ENCODE peak calls at places on chromosomes 11 and 22, in five cellular contexts. C, Q, O, S and G are unnamed samples. For H3K4me1, the result is how much of the 10 kb centered on the place peaks cover.

GRCh38 chr11:101321222-101321621 is 191.6 kb upstream of the PGR start:
- DNase-seq in Q (no peak), C (peak), O (no peak), S (peak), G (peak)

GRCh38 chr11:6505577-6506240 is 8.6 kb downstream of the DNHD1 start:
- DNase-seq in O (peak), C (peak), Q (no peak), S (peak), G (no peak)

GRCh38 chr11:127052420-127052819 is 51.9 kb upstream of the KIRREL3 start:
- DNase-seq in C (peak), Q (no peak), S (peak), O (no peak), G (no peak)

GRCh38 chr11:46446343-46446751 is 54.8 kb upstream of the CHRM4 start:
- DNase-seq in S (peak), Q (no peak), O (no peak), C (no peak), G (no peak)

GRCh38 chr11:83544871-83545270 is 258.7 kb upstream of the CCDC90B start:
- DNase-seq in S (no peak), Q (no peak), O (no peak), C (no peak), G (no peak)

GRCh38 chr11:12052676-12053605 is 44.5 kb upstream of the DKK3 start:
- DNase-seq in C (no peak), S (peak), Q (peak), O (no peak), G (no peak)

GRCh38 chr11:84289381-84289906 is 1003.3 kb upstream of the CCDC90B start:
- DNase-seq in S (no peak), C (no peak), Q (no peak), O (no peak), G (no peak)

GRCh38 chr11:14499178-14499559 is 442 bp downstream of the COPB1 start:
- DNase-seq in O (peak), S (peak), C (peak), Q (no peak), G (peak)

GRCh38 chr11:31236052-31236652 is 133.4 kb downstream of the DCDC1 start:
- DNase-seq in Q (no peak), C (no peak), O (no peak), S (no peak), G (no peak)

GRCh38 chr11:57368106-57368826 is 12.7 kb downstream of the PRG3 start:
- DNase-seq in C (no peak), S (no peak), Q (no peak), O (no peak), G (peak)

GRCh38 chr11:34209809-34210208 is 104.4 kb downstream of the NAT10 start:
- DNase-seq in O (no peak), S (peak), C (peak), Q (no peak), G (no peak)

GRCh38 chr11:34207487-34207886 is 102.1 kb downstream of the NAT10 start:
- DNase-seq in Q (no peak), O (no peak), C (no peak), S (no peak), G (no peak)

GRCh38 chr11:34205326-34206035 is 100.1 kb downstream of the NAT10 start:
- DNase-seq in S (no peak), Q (no peak), C (no peak), O (no peak), G (no peak)

GRCh38 chr11:34206598-34207300 is 101.3 kb downstream of the NAT10 start:
- DNase-seq in C (peak), S (no peak), Q (no peak), O (no peak), G (no peak)

GRCh38 chr11:34208266-34209135 is 103.1 kb downstream of the NAT10 start:
- DNase-seq in C (no peak), S (no peak), O (no peak), Q (no peak), G (no peak)
- H3K4me1 ChIP-seq in C (under half), S (under half), O (under half), Q (under half), G (under half)

GRCh38 chr11:40247023-40247422 is 1212.4 kb downstream of the LRRC4C start:
- DNase-seq in O (no peak), S (peak), Q (no peak), C (peak), G (no peak)

GRCh38 chr11:40235841-40236240 is 1223.6 kb downstream of the LRRC4C start:
- DNase-seq in Q (no peak), C (no peak), S (no peak), O (no peak), G (no peak)

GRCh38 chr11:40240284-40240683 is 1219.2 kb downstream of the LRRC4C start:
- DNase-seq in O (no peak), Q (no peak), C (no peak), S (no peak), G (no peak)

DNA sequence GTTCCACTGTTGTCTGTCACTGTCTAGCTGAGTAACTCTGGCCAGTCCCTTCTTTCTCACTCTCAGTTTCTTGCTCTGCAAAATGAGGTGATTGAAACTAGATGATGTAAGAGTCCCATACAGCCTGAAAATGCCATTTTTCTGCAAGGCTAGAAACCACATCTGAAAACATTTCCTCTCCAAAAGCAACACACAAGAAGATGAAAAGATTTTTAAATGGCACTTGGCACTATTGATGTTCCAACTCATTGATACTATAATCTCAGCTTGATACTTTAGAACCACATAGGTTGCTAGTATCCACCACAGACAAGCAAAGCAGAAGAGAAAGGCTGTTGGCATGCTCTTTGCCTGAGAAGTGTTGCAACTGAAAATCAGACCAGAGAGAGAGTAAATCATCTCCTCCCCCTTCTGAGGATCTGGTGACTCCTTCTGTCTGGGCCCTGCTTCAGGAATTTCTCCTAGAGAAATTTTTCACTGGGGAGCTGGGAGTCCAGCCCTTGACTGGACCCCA is 1217.9 kb downstream of the LRRC4C start:
- DNase-seq in C (no peak), S (no peak), O (peak), Q (peak), G (no peak)
- H3K27ac ChIP-seq in C (no peak), S (no peak), O (peak), Q (no peak), G (no peak)

DNA sequence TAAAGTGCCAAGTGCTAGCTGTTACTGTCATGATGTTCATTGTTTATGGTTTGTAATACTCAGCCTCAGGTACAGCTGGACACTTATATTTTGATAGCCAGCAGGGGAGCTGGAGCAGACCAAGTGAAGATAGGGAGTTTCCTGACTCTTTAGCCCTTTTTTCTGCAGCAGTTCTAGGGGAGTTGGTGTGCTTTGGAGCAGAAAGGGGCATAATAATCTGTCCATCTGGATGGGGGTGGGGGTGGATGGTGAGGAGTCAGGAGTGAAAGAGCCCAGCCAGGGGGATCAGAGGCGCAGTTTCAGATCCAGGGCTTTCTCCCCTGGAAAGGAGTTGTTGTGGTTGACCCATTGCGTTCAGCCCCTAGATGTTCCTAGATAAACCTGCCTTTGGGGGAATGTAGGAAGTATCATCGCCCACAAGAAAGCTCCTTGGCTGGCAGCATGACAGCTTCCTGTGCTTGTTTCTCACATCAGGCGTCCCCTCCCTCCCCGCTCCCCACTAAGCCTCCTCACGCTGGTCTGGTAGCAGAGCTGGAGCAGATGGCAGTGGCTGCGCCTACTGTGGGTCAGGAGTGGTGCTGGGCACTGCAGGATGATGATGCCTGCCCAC is 41.9 kb downstream of the MED15 start:
- DNase-seq in S (peak), Q (no peak), O (no peak), C (no peak), G (peak)
- TF ChIP-seq CTCF in S (no peak), Q (no peak), O (no peak), C (no peak), G (no peak)

GRCh38 chr11:7577226-7577882 is 63.6 kb downstream of the PPFIBP2 start:
- DNase-seq in C (no peak), S (no peak), Q (no peak), O (peak), G (no peak)

GRCh38 chr11:7577883-7578242 is 64.1 kb downstream of the PPFIBP2 start:
- DNase-seq in Q (no peak), O (no peak), C (no peak), S (peak), G (no peak)

GRCh38 chr11:7578276-7578955 is 64.6 kb downstream of the PPFIBP2 start:
- DNase-seq in S (no peak), O (no peak), Q (no peak), C (no peak), G (no peak)

GRCh38 chr11:7575841-7576451 is 62.1 kb downstream of the PPFIBP2 start:
- DNase-seq in O (no peak), Q (no peak), S (no peak), C (no peak), G (no peak)

DNA sequence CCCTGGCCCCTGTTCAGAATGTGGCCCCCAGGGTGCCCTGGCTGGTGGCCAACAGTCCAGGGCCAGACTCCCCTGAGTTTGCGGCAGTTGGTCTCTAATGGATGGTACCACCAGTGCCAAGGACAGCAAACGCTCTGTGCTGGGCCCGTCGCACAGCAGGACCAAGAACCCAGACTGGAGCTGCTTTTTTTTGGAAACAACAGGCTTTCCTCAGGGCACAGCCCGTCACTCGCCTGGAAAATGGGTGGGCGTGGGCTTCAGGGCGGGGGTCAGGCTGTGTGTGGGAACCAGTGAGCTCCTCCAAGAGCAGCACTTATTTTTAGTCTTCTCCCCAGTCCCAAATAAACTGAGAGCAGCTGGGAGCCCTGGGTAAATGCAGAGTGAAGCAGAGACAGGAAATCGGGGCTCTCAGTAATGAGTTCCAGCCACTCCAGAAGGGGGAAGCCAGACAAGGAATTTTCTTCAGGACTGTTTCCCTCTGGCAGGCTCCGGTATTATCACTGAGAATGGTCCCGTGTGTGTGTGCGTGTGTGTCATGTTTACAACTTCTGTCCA is 62.9 kb downstream of the PPFIBP2 start:
- DNase-seq in O (peak), S (peak), Q (no peak), C (no peak), G (no peak)
- H3K4me1 ChIP-seq in O (under half), S (half or more), Q (under half), C (under half), G (half or more)

DNA sequence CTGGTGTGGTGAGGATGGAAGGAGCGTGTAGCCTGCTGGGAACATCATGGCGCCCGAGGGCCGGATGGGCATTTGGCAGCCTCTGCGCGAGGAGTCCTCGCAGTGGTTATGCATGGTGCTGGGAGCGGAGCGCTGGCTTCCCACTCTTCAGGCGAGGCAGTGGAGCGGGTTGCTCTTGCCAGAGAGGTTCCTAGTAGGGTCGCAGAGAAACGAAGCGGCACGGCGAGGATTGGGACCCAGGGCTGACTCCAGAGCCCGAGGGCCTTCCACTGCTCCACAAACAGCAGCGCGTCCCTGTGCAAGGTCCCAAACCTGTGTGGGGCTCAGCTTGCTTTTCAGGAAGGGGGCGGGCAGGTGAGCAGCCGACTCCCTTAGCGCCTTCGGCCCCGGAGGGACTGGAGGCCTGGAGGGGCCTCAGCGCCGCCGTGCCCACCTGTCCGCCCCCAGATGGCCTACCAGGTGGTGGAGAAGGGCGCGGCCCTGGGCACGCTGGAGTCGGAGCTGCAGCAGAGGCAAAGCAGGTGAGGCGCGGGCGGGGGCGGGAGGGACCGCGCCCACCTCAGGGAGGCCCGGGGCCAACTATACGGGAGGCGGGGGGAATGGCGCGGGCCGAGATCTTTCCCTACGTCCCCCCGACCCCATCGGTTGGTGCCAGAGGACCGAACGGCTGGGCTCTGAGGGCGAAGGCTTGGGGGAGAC is 7.2 kb downstream of the ATG16L2 start:
- DNase-seq in C (no peak), S (peak), O (no peak), Q (no peak), G (no peak)
- H3K27ac ChIP-seq in C (no peak), S (no peak), O (peak), Q (peak), G (peak)